ENCODE peak calls at places on chromosomes 13 and 19, in six cellular contexts. I is SK-N-SH, Q is HL-60, V is H1, N is GM12878, Z is HepG2. X is an unnamed sample.

GRCh38 chr19:4620675-4621074 is 18.6 kb upstream of the TNFAIP8L1 start:
- DNase-seq in I (no peak), V (no peak), N (no peak), Z (no peak), Q (no peak), X (no peak)

GRCh38 chr19:17209126-17210036 is 5.8 kb upstream of the USE1 start:
- DNase-seq in N (no peak), I (peak), Q (no peak), Z (no peak), V (peak), X (peak)

GRCh38 chr19:28500982-28501633 is 711.8 kb downstream of the UQCRFS1 start:
- DNase-seq in I (no peak), Q (no peak), Z (no peak), V (no peak), N (no peak), X (no peak)

GRCh38 chr19:30008169-30008568 is 66.1 kb downstream of the URI1 start:
- DNase-seq in V (no peak), N (no peak), Z (no peak), I (no peak), Q (no peak), X (no peak)

GRCh38 chr19:28130066-28130511 is 1082.9 kb downstream of the UQCRFS1 start:
- DNase-seq in V (no peak), N (peak), Q (no peak), I (no peak), Z (no peak), X (no peak)

GRCh38 chr13:39561971-39562370 is 41.0 kb downstream of the LHFPL6 start:
- DNase-seq in I (no peak), V (no peak), Q (no peak), N (no peak), Z (no peak), X (no peak)

GRCh38 chr13:26540319-26540718 is 17.2 kb upstream of the WASF3 start:
- DNase-seq in Q (no peak), V (no peak), I (peak), N (no peak), Z (no peak), X (no peak)

GRCh38 chr19:41934849-41935374 is 6.7 kb upstream of the ERFL start:
- DNase-seq in Z (peak), N (no peak), V (peak), I (peak), Q (no peak), X (peak)

GRCh38 chr13:110593430-110594130 is 21.8 kb upstream of the NAXD start:
- DNase-seq in N (no peak), I (peak), Z (peak), V (no peak), Q (no peak), X (peak)

GRCh38 chr19:48695743-48696352 is at the start of gene FUT2:
- DNase-seq in Q (no peak), V (no peak), I (no peak), Z (no peak), N (no peak), X (peak)

GRCh38 chr13:19725320-19725719 is 57.4 kb downstream of the PSPC1 start:
- DNase-seq in V (no peak), Q (no peak), N (no peak), I (no peak), Z (no peak), X (no peak)

GRCh38 chr13:19726611-19727010 is 56.1 kb downstream of the PSPC1 start:
- DNase-seq in Q (no peak), Z (no peak), V (no peak), I (no peak), N (no peak), X (no peak)
- TF ChIP-seq GABPA in Q (no peak), Z (no peak), V (no peak), I (no peak), N (no peak), X (no peak)

GRCh38 chr19:18762125-18763023 is 28.7 kb downstream of the COMP start:
- DNase-seq in Z (peak), N (no peak), Q (no peak), V (no peak), I (peak), X (no peak)
- TF ChIP-seq GABPA in Z (no peak), N (no peak), Q (no peak), V (no peak), I (no peak), X (no peak)

DNA sequence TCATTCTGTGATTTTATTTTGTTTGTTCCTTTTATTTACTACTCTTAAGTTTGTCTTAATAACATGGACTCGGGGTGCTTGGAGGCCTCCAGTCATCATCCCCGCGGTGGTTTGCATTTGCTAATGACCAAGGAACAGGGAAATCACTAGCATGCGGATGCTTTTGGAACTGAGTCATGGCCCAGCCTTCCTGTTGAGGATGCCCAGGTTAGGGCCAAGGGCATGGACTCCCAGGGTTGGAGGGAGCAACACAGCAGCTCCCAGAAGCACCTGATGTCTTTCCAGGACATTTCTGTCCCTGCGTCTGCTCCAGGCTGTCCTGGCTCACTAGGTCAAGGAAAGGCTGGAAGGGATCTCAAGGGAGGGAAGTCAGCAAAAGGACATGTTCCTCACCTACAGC is 423.7 kb upstream of the TSHZ3 start:
- DNase-seq in Q (no peak), V (peak), I (no peak), N (no peak), Z (no peak), X (no peak)
- TF ChIP-seq GABPA in Q (no peak), V (no peak), I (no peak), N (no peak), Z (no peak), X (no peak)

GRCh38 chr19:40524655-40525054 is 52.0 kb upstream of the SHKBP1 start:
- DNase-seq in V (no peak), N (no peak), Q (no peak), Z (no peak), I (no peak), X (no peak)

GRCh38 chr19:40524133-40524549 is 52.5 kb upstream of the SHKBP1 start:
- DNase-seq in Z (no peak), Q (no peak), V (no peak), N (no peak), I (no peak), X (no peak)

GRCh38 chr19:40521276-40521675 is 54.5 kb downstream of the SPTBN4 start:
- DNase-seq in N (no peak), V (no peak), I (no peak), Z (peak), Q (no peak), X (peak)

GRCh38 chr19:40525234-40526051 is 51.2 kb upstream of the SHKBP1 start:
- DNase-seq in N (no peak), Q (no peak), Z (no peak), I (no peak), V (no peak), X (peak)

DNA sequence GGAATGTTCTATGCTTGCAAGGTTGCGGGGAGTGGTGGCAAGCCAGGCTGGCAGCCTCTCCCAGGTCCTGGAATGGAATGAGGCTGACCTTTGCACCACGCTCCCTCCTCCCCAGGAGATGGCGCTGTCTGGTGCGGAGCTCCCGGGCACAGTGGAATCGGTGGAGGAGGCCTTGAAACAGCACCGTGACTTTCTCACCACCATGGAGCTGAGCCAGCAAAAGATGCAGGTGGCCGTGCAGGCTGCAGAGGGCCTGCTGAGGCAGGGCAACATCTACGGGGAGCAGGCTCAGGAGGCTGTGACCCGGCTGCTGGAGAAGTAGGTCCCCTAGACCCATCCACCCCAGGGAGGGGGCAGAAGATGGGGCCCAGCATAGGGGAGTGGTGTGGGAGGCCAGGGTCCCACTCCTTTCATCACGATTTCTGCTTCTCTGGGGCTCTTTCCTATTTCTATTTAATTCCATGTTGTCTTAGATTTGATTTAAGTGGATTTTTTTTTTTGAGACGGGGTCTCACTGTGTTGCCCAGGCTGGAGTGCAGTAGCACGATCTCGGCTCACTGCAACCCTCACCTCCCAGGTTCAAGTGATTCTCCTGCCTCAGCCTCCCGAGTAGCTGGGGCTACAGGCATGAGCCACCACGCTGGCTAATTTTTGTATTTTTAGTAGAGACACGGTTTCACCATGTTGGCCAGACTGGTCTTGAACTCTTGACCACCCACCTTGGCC is 53.2 kb upstream of the SHKBP1 start:
- DNase-seq in Z (peak), I (peak), V (no peak), Q (peak), N (no peak), X (peak)
- TF ChIP-seq GABPA in Z (no peak), I (no peak), V (no peak), Q (no peak), N (no peak), X (no peak)

DNA sequence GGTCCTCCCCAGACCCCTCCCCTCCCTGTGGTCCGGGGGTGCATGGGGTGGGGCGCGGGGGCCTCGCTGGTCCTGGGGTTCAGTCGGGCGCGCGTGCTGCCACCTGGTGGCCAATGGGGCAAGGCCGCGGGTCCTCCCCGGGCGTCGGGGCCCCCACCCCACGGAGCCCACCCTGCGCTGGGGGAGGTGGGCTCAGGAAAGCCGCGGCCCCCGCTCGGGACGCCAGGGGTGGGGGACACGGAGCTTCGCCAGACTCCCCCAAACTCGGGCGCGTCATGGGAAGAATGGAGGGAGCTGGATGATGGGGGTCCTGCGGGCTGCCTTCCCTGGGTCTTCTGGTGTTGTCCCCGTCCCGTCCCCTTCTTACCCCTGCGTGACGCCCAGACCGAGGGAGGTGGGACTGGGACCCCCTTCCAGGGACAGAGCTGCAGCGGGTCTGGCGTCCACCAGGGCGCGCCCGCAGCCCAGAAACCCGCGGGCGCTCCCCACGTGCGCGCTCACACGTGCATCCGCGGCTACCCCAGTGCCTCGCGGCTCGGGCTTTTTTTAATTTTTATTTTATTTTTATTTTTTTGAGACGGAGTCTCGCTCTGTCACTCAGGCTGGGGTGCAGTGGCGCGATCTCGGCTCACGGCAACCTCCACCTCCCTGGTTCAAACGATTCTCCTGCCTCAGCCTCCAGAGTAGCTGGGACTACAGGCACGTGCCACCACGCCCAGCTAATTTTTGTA is 19.8 kb upstream of the TCF3 start:
- DNase-seq in Z (no peak), I (peak), Q (peak), N (no peak), V (no peak), X (peak)
- TF ChIP-seq GABPA in Z (no peak), I (no peak), Q (no peak), N (no peak), V (no peak), X (no peak)

DNA sequence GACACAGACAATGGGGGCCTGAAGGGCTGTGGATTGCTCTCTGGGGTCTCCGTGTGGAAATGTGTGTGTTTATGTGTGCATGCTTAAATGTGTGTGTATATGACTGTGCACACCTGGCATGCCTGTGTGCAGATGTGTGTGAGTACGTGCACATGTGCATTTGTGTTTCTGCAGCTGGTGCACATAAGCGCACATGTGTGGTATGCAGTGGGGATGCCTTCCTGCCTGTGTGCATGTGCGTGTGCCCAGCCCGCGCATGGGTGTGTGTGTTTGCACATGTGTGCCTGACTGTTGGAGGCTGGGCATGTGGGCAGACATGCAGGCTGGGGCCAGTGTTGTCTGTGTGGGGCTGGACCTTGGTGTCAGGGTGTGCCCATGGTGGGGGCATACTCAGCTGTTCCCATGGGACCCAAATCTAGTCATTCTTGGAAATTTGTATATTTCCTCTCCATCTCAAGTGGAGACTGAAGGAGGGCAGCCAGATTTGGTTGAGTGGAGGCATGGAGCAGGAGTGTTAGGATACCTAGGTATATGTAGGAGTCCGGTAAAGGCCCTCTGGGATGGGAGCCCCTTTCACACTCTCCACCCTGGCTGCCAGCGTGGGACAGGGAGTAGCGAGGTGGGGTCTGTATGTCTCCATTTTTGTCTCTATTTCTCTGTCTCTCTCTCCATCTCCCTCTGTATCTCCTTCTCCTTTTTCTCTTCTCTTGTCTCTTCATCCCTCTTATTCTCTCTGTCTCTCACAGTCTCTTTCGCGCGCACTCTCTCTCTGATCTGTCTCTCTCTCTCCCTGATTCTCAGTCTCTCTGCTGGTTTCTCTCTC is 50.0 kb downstream of the CELF5 start:
- DNase-seq in I (no peak), N (no peak), Q (no peak), V (no peak), Z (no peak), X (no peak)
- TF ChIP-seq GABPA in I (no peak), N (no peak), Q (no peak), V (no peak), Z (no peak), X (no peak)

GRCh38 chr19:11096210-11096841 is 7.1 kb downstream of the LDLR start:
- DNase-seq in I (no peak), Z (no peak), V (no peak), N (peak), Q (no peak), X (no peak)
- TF ChIP-seq GABPA in I (no peak), Z (no peak), V (no peak), N (no peak), Q (no peak), X (no peak)

DNA sequence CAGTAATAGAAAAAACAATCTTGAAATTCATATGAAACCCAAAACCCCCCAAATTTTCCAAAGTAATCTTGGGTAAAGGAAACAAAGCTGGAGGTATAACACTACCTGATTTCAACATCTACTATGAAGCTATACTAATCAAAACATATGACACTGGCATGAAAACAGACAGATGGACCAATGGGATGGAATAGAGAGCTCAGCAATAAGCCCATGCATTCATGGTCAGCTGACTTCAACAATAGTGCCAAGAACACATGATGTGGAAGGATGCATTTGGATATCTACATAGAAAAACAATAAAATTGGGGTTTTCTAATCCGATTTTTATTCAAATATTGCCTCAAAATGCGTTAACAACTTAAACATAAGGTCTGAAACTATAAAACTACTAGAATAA is 32.2 kb upstream of the ZNF766 start:
- DNase-seq in V (no peak), Q (no peak), I (no peak), Z (no peak), N (no peak), X (no peak)
- TF ChIP-seq GABPA in V (no peak), Q (no peak), I (no peak), Z (no peak), N (no peak), X (no peak)

GRCh38 chr19:1773173-1773572 is 19.9 kb downstream of the ONECUT3 start:
- DNase-seq in V (no peak), Z (no peak), N (no peak), I (no peak), Q (no peak), X (no peak)
- TF ChIP-seq GABPA in V (no peak), Z (no peak), N (no peak), I (no peak), Q (no peak), X (no peak)

DNA sequence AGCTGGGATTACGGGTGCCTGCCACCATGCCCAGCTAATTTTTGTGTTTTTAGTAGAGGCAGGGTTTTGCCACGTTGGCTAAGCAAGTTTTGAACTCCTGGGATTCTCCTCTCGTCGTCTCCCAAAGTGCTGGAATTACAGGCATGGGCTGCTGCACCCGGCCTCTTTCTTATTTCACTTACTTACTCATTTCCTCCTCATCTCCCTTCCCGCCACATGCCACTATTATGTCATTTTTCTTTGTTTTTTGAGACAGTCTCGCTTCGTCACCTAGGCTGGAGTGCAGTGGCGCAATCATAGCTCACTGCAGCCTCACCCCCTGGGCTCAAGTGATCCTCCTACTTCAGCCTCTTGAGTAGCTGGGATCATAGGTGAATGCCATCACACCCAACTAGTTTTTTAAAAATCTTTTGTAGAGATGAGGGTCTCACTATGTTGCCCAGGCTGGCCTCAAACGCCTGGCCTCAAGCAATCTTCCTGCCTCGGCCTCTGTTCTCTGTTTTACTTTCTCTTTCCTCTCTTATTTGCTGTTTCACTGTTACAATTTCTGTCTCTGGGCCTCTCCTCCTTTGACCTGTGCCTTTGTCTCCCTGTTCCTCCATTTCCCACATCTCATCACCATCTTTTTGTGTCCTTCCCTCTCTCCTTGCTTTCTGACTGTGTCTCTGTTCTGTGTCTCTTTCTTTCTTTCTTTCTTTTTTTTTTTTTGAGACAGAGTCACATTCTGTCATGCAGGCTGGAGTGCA is 9.2 kb downstream of the SHKBP1 start:
- DNase-seq in Z (no peak), I (no peak), V (no peak), Q (peak), N (no peak), X (no peak)
- TF ChIP-seq GABPA in Z (no peak), I (no peak), V (no peak), Q (no peak), N (no peak), X (no peak)

X was measured in K562.